ENCODE peak calls at places on chromosomes 16 and 17, in seven cellular contexts. Z is HCT116, P is H1, V is SK-N-SH, M is HepG2, K is GM12878, Y is K562. R is an unnamed sample.

GRCh38 chr16:72256398-72257048 is 84.6 kb upstream of the PMFBP1 start:
- DNase-seq in V (no peak), Y (no peak), Z (no peak), K (no peak), M (no peak), P (no peak), R (no peak)

GRCh38 chr17:62725791-62726249 is 82.3 kb downstream of the MARCHF10 start:
- DNase-seq in Z (no peak), P (no peak), Y (no peak), M (peak; percentile 25), V (no peak), K (no peak), R (no peak)

GRCh38 chr17:82101767-82102679 is 4.0 kb upstream of the FASN start:
- DNase-seq in P (no peak), M (peak; percentile 87), V (no peak), K (no peak), Z (no peak), Y (no peak), R (peak; percentile 72)

GRCh38 chr16:62041401-62041800 is 5.2 kb upstream of the CDH8 start:
- DNase-seq in V (peak; percentile 43), Y (no peak), P (no peak), Z (no peak), K (no peak), M (peak; percentile 40), R (peak; percentile 41)

GRCh38 chr17:73410586-73411329 is 99.0 kb upstream of the CDC42EP4 start:
- DNase-seq in V (no peak), Y (no peak), K (no peak), M (no peak), Z (no peak), P (no peak), R (no peak)

GRCh38 chr17:45782889-45783592 is 1.1 kb upstream of the CRHR1 start:
- DNase-seq in Z (no peak), V (peak; percentile 94), M (no peak), Y (peak; percentile 77), K (no peak), P (peak; percentile 93), R (no peak)

GRCh38 chr17:28871056-28871579 is 16.3 kb downstream of the ERAL1 start:
- DNase-seq in V (no peak), K (peak; percentile 79), Z (no peak), M (no peak), P (no peak), Y (no peak), R (no peak)

GRCh38 chr17:75806822-75807500 is 22.4 kb downstream of the UNK start:
- DNase-seq in M (no peak), P (no peak), K (no peak), V (no peak), Z (no peak), Y (no peak), R (no peak)

GRCh38 chr17:58344047-58344790 is 7.8 kb downstream of the SUPT4H1 start:
- DNase-seq in Y (no peak), M (no peak), P (no peak), V (no peak), Z (no peak), K (peak; percentile 98), R (no peak)

GRCh38 chr16:13038591-13038990 is 137.2 kb downstream of the SHISA9 start:
- DNase-seq in Y (no peak), Z (no peak), M (no peak), V (no peak), K (no peak), P (no peak), R (no peak)

GRCh38 chr16:13042291-13042690 is 140.9 kb downstream of the SHISA9 start:
- DNase-seq in Z (no peak), Y (no peak), K (no peak), V (no peak), M (no peak), P (no peak), R (no peak)

GRCh38 chr16:13039526-13039925 is 138.1 kb downstream of the SHISA9 start:
- DNase-seq in K (no peak), Z (no peak), V (no peak), M (no peak), P (no peak), Y (no peak), R (no peak)

GRCh38 chr16:13041180-13041579 is 139.8 kb downstream of the SHISA9 start:
- DNase-seq in P (no peak), K (no peak), V (no peak), Y (no peak), M (no peak), Z (no peak), R (no peak)

GRCh38 chr16:13041646-13042045 is 140.2 kb downstream of the SHISA9 start:
- DNase-seq in Y (no peak), M (no peak), V (no peak), K (no peak), P (no peak), Z (no peak), R (no peak)
- TF ChIP-seq JUND in Y (no peak), M (no peak), V (no peak), K (no peak), P (no peak), Z (no peak), R (no peak)

GRCh38 chr17:31724026-31724425 is 135.0 kb downstream of the COPRS start:
- DNase-seq in M (no peak), Z (no peak), K (no peak), V (no peak), Y (no peak), P (peak; percentile 20), R (no peak)
- TF ChIP-seq JUND in M (no peak), Z (no peak), K (no peak), V (no peak), Y (no peak), P (no peak), R (no peak)

GRCh38 chr16:12311887-12312286 is 335.4 kb downstream of the SNX29 start:
- DNase-seq in M (no peak), V (no peak), P (no peak), Y (no peak), K (no peak), Z (no peak), R (no peak)
- TF ChIP-seq JUND in M (no peak), V (no peak), P (no peak), Y (no peak), K (no peak), Z (no peak), R (no peak)

GRCh38 chr16:88007321-88007731 is 56.1 kb downstream of the BANP start:
- DNase-seq in Z (no peak), K (no peak), V (no peak), Y (no peak), M (no peak), P (no peak), R (no peak)
- TF ChIP-seq JUND in Z (no peak), K (no peak), V (no peak), Y (no peak), M (no peak), P (no peak), R (no peak)

GRCh38 chr17:38656959-38657823 is 17.6 kb downstream of the EPOP start:
- DNase-seq in K (no peak), V (no peak), Z (no peak), M (peak; percentile 99), Y (peak; percentile 11), P (no peak), R (no peak)

GRCh38 chr17:38658741-38659345 is 15.9 kb downstream of the EPOP start:
- DNase-seq in K (no peak), P (no peak), M (no peak), Y (no peak), Z (no peak), V (no peak), R (no peak)

GRCh38 chr17:38657824-38658740 is 16.7 kb downstream of the EPOP start:
- DNase-seq in K (no peak), V (no peak), Y (peak; percentile 9), M (no peak), P (no peak), Z (no peak), R (no peak)

GRCh38 chr17:38653679-38654078 is 21.1 kb downstream of the EPOP start:
- DNase-seq in V (no peak), Y (no peak), P (no peak), Z (no peak), K (no peak), M (no peak), R (no peak)

DNA sequence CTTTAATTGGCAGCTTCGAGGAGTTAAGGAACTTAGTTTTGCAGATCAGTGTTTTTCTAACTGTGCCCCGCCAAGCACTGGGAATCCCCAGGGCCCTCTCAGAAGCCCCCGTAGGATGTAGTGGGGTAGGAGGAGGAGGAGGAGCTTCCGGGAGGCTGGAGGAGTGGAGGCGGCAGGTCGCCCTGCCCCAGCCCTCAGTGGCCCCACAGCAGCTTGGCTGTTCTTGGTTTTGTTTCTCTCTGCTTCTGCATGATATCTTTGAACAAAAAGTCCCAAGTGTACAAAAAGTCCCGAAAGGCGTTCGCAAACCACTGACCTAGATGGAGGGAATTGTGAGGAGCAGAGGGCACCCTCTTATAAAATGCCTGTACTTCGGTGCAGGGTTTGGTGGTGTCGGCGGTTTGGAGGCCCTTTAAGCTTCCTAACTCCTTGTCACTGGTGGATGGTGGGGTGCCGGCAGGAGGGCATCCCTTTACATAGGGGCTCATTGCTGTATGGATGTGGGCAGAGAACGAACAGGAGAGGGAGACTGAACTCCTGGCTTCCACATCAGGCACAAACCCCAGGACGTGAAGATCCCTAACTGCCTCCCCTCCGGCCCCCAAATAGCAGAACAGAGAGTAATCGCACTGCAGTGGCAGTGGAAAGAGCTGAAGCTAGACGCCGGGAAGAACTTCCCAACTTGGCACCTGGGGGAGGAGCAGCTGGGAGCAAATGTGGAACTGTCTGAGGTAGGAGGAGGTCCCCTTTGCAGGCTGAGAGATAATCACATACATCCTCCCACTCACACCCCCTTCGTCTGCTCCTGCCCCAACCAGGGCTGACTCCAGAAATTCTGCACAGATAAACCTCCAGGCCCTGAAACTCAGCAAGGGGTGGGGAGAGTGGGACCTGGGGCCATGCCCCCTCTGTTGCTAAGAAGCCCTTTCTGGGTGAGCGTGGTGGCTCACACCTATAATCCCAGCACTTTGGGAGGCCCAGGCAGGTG is 20.1 kb downstream of the EPOP start:
- DNase-seq in K (peak; percentile 64), V (no peak), Y (peak; percentile 56), M (no peak), P (no peak), Z (no peak), R (no peak)
- TF ChIP-seq JUND in K (no peak), V (no peak), Y (no peak), M (no peak), P (no peak), Z (no peak), R (no peak)

GRCh38 chr16:89385712-89386111 is 104.6 kb downstream of the ANKRD11 start:
- DNase-seq in M (no peak), P (no peak), Y (no peak), K (no peak), V (no peak), Z (no peak), R (no peak)

GRCh38 chr16:89380681-89381080 is 109.7 kb downstream of the ANKRD11 start:
- DNase-seq in V (no peak), Z (no peak), P (no peak), Y (no peak), K (no peak), M (no peak), R (no peak)

GRCh38 chr16:89384282-89384681 is 106.1 kb downstream of the ANKRD11 start:
- DNase-seq in M (no peak), K (no peak), V (no peak), Z (no peak), P (no peak), Y (no peak), R (no peak)

GRCh38 chr16:89381788-89382187 is 108.6 kb downstream of the ANKRD11 start:
- DNase-seq in M (no peak), Z (no peak), P (no peak), K (no peak), V (no peak), Y (no peak), R (no peak)

GRCh38 chr16:89383095-89384003 is 107.0 kb downstream of the ANKRD11 start:
- DNase-seq in M (peak; percentile 45), V (peak; percentile 89), P (no peak), Y (peak; percentile 71), K (no peak), Z (no peak), R (peak; percentile 91)
- TF ChIP-seq JUND in M (no peak), V (no peak), P (no peak), Y (peak; percentile 11), K (no peak), Z (no peak), R (no peak)

R was measured in T47D.